ENCODE peak calls at places on chromosomes 6 and 20, in nine cellular contexts. H is heart left ventricle, B is sigmoid colon, T is upper lobe of right lung, U is ovary, P is heart right ventricle, C is psoas muscle, O is right atrium auricular region, S is IMR-90. I is an unnamed sample.
A peak's percentile ranks its signal among the peaks of the same experiment; 100 is the strongest.

GRCh38 chr20:61355096-61355495 is 103.0 kb downstream of the CDH4 start:
- DNase-seq in H (no peak), B (no peak), T (no peak), U (no peak), P (no peak), C (no peak), O (no peak), S (no peak), I (no peak)

GRCh38 chr6:37304766-37305165 is 46.8 kb upstream of the TMEM217 start:
- DNase-seq in H (no peak), B (no peak), T (no peak), U (no peak), P (no peak), C (no peak), O (no peak), S (no peak), I (no peak)

GRCh38 chr6:155287762-155288161 is 23.9 kb downstream of the CLDN20 start:
- DNase-seq in H (no peak), B (no peak), T (no peak), U (no peak), P (no peak), C (no peak), O (no peak), S (no peak), I (no peak)

GRCh38 chr20:26163890-26164289 is 467.2 kb upstream of the ZNF337 start:
- DNase-seq in H (no peak), B (no peak), T (no peak), U (no peak), P (no peak), C (no peak), O (no peak), S (peak; percentile 70), I (peak; percentile 56)

GRCh38 chr20:63345328-63346100 is 15.6 kb downstream of the CHRNA4 start:
- DNase-seq in H (peak; percentile 40), B (no peak), T (no peak), U (peak; percentile 44), P (peak; percentile 43), C (no peak), O (no peak), S (no peak), I (no peak)

GRCh38 chr6:110541701-110542309 is 65.4 kb upstream of the SLC22A16 start:
- DNase-seq in H (no peak), B (no peak), T (no peak), U (no peak), P (no peak), C (no peak), O (no peak), S (no peak), I (no peak)

GRCh38 chr6:38722727-38723334 is 7.7 kb downstream of the DNAH8 start:
- DNase-seq in H (no peak), B (no peak), T (no peak), U (no peak), P (no peak), C (no peak), O (no peak), S (no peak), I (no peak)

GRCh38 chr20:2524435-2525272 is 11.7 kb upstream of the TMC2 start:
- DNase-seq in H (peak; percentile 85), B (peak; percentile 92), T (peak; percentile 94), U (peak; percentile 90), P (peak; percentile 88), C (peak; percentile 85), O (peak; percentile 87), S (peak; percentile 66), I (peak; percentile 84)

GRCh38 chr6:133553652-133554051 is 312.5 kb downstream of the EYA4 start:
- DNase-seq in H (peak; percentile 23), B (no peak), T (no peak), U (peak; percentile 65), P (peak; percentile 47), C (no peak), O (no peak), S (peak; percentile 79), I (peak; percentile 34)

GRCh38 chr6:42105714-42106662 is 36.4 kb downstream of the C6orf132 start:
- DNase-seq in H (no peak), B (no peak), T (no peak), U (no peak), P (no peak), C (no peak), O (no peak), S (no peak), I (no peak)

GRCh38 chr6:112245511-112246203 is 8.7 kb downstream of the LAMA4 start:
- DNase-seq in H (no peak), B (no peak), T (no peak), U (no peak), P (no peak), C (no peak), O (no peak), S (peak; percentile 93), I (no peak)

GRCh38 chr20:50286174-50286511 is 95.5 kb downstream of the CEBPB start:
- DNase-seq in H (no peak), B (no peak), T (no peak), U (no peak), P (no peak), C (no peak), O (no peak), S (no peak), I (no peak)
- H3K4me3 ChIP-seq in H (no peak overlapping the region), B (no peak overlapping the region), T (no peak overlapping the region), U (no peak overlapping the region), P (no peak overlapping the region), C (peak overlapping the region; percentile 30), O (no peak overlapping the region), S (no peak overlapping the region), I (no peak overlapping the region)

GRCh38 chr6:6614965-6615304 is 26.4 kb downstream of the LY86 start:
- DNase-seq in H (no peak), B (no peak), T (no peak), U (no peak), P (no peak), C (no peak), O (no peak), S (no peak), I (no peak)
- H3K27ac ChIP-seq in H (no peak overlapping the region), B (peak overlapping the region; percentile 45), T (no peak overlapping the region), U (no peak overlapping the region), P (no peak overlapping the region), C (no peak overlapping the region), O (no peak overlapping the region), S (no peak overlapping the region), I (no peak overlapping the region)

DNA sequence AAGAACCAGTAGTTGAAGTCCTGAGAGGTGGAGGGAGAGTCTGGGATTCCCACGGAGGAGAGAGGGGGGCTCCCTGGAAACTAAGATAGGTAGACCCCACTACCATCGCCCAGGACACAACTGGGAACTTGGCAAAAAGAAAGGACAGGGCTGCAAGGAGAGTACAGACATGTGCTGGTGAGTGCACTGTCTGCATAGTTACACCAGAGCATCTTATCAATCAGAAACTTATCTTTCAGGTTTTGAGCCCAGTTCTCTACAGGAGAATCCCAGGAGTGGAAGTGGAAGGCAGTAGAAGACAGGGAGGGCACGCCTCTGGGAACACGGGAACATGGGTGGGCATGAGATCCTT is 12.2 kb downstream of the NFKBIL1 start:
- DNase-seq in H (no peak), B (no peak), T (no peak), U (no peak), P (no peak), C (no peak), O (no peak), S (no peak), I (no peak)
- H3K4me1 ChIP-seq in H (peaks cover 45% of the 10 kb centered on the region), B (no peaks in the 10 kb centered on the region), T (peaks cover 51% of the 10 kb centered on the region), U (no peaks in the 10 kb centered on the region), P (peaks cover 47% of the 10 kb centered on the region), C (peaks cover 22% of the 10 kb centered on the region), O (peaks cover 39% of the 10 kb centered on the region), S (peaks cover 18% of the 10 kb centered on the region), I (peaks cover 39% of the 10 kb centered on the region)

DNA sequence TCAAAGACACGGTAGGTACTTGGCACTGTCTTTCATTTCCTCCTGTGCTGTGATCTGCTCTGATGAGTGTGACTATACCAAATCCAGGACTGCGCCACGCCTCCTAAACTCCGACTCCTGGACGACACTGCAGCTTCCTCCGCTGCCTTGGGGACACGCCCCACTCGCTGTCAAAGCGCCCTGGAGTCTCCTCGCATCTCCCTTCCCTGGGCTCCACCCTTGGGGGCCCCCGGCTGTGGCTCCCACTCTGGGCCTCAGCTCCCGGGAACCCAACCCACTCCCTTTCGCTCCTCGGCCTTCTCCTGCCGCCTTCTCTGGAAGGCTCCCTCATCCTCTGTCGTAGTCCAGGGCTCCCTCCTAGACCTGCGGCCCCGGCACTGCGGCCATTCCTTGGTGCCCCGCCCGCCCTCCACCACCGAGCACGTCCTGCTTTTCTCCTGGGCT is 61.2 kb downstream of the RSPH3 start:
- DNase-seq in H (no peak), B (no peak), T (no peak), U (no peak), P (no peak), C (peak; percentile 32), O (no peak), S (no peak), I (no peak)
- H3K4me3 ChIP-seq in H (peak overlapping the region; percentile 36), B (peak overlapping the region; percentile 16), T (peak overlapping the region; percentile 27), U (no peak overlapping the region), P (peak overlapping the region; percentile 21), C (peak overlapping the region; percentile 36), O (peak overlapping the region; percentile 27), S (no peak overlapping the region), I (no peak overlapping the region)

DNA sequence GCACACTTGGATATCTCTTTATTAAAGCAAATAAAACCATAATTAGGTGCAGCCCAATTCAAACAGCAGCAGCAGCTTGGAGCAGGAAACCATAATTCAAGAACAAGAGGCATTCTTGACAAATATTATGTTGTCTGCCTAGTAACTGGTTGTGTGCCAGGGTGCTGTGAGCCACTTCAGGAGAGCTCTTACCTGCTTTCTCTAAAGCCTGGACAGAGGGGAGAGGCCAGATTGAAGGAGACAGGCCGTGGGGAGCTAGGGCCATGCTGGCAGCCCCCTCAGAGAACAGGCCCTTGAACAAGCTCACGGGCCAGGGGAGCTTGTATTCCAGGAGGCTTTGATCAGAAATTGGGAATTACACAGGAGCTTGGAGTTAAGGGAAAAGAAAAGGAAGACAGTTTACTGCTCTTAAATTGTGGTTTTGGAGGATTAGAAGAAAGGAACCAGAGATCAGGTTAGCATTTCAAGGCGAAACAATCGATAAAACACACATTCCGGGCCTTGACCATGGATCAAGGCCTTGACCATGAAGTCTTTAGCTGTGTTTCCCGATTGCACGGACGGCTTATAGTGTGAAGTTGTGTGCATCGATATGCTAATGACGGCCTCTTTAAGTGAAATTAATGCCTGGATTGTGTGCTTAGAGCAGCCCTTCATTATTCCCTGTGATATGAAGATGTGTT is 69.8 kb upstream of the NKX2-2 start:
- DNase-seq in H (no peak), B (no peak), T (no peak), U (no peak), P (no peak), C (no peak), O (no peak), S (no peak), I (no peak)
- H3K27ac ChIP-seq in H (no peak overlapping the region), B (no peak overlapping the region), T (no peak overlapping the region), U (no peak overlapping the region), P (no peak overlapping the region), C (no peak overlapping the region), O (no peak overlapping the region), S (no peak overlapping the region), I (no peak overlapping the region)

I was measured in SJSA1.